ENCODE peak calls at places on chromosomes 7 and 10, in four cellular contexts. One of them, this sample, is unnamed.

GRCh38 chr10:92567952-92568600 is 5.8 kb downstream of the IDE start:
- DNase-seq in spleen: no peak
- DNase-seq in ascending aorta: no peak
- DNase-seq in CD8-positive, alpha-beta T cell: no peak
- DNase-seq in this sample: no peak

GRCh38 chr7:107838024-107838423 is 35.0 kb upstream of the SLC26A3 start:
- DNase-seq in spleen: no peak
- DNase-seq in ascending aorta: no peak
- DNase-seq in CD8-positive, alpha-beta T cell: no peak
- DNase-seq in this sample: no peak

GRCh38 chr10:80382989-80383388 is 25.4 kb upstream of the PRXL2A start:
- DNase-seq in spleen: no peak
- DNase-seq in ascending aorta: no peak
- DNase-seq in CD8-positive, alpha-beta T cell: peak
- DNase-seq in this sample: peak

GRCh38 chr10:15348579-15348978 is 22.5 kb downstream of the FAM171A1 start:
- DNase-seq in spleen: no peak
- DNase-seq in ascending aorta: no peak
- DNase-seq in CD8-positive, alpha-beta T cell: no peak
- DNase-seq in this sample: peak

GRCh38 chr7:55005241-55005836 is 13.5 kb upstream of the EGFR start:
- DNase-seq in spleen: no peak
- DNase-seq in ascending aorta: no peak
- DNase-seq in CD8-positive, alpha-beta T cell: no peak
- DNase-seq in this sample: peak

GRCh38 chr7:87339373-87339897 is 6.0 kb upstream of the CROT start:
- DNase-seq in spleen: no peak
- DNase-seq in ascending aorta: no peak
- DNase-seq in CD8-positive, alpha-beta T cell: no peak
- DNase-seq in this sample: no peak

GRCh38 chr10:70786799-70787415 is 1.7 kb upstream of the TBATA start:
- DNase-seq in spleen: no peak
- DNase-seq in ascending aorta: no peak
- DNase-seq in CD8-positive, alpha-beta T cell: no peak
- DNase-seq in this sample: peak

GRCh38 chr10:99123851-99124250 is 111.8 kb downstream of the HPSE2 start:
- DNase-seq in spleen: no peak
- DNase-seq in ascending aorta: no peak
- DNase-seq in CD8-positive, alpha-beta T cell: no peak
- DNase-seq in this sample: no peak

GRCh38 chr10:11335167-11335652 is 276.2 kb downstream of the USP6NL start:
- DNase-seq in spleen: peak
- DNase-seq in ascending aorta: no peak
- DNase-seq in CD8-positive, alpha-beta T cell: no peak
- DNase-seq in this sample: no peak

GRCh38 chr10:11988924-11989323 is 53.7 kb downstream of the UPF2 start:
- DNase-seq in spleen: no peak
- DNase-seq in ascending aorta: no peak
- DNase-seq in CD8-positive, alpha-beta T cell: no peak
- DNase-seq in this sample: no peak

GRCh38 chr10:33901166-33901565 is 566.7 kb upstream of the NRP1 start:
- DNase-seq in spleen: no peak
- DNase-seq in ascending aorta: no peak
- DNase-seq in CD8-positive, alpha-beta T cell: no peak
- DNase-seq in this sample: peak

GRCh38 chr10:60384708-60385398 is 4.8 kb downstream of the ANK3 start:
- DNase-seq in spleen: no peak
- DNase-seq in ascending aorta: no peak
- DNase-seq in CD8-positive, alpha-beta T cell: no peak
- DNase-seq in this sample: peak

GRCh38 chr10:17025444-17026295 is 103.9 kb downstream of the CUBN start:
- DNase-seq in spleen: no peak
- DNase-seq in ascending aorta: peak
- DNase-seq in CD8-positive, alpha-beta T cell: peak
- DNase-seq in this sample: peak

GRCh38 chr7:135270577-135271254 is 37.1 kb downstream of the STRA8 start:
- DNase-seq in spleen: no peak
- DNase-seq in ascending aorta: no peak
- DNase-seq in CD8-positive, alpha-beta T cell: no peak
- DNase-seq in this sample: no peak

GRCh38 chr10:26737730-26738129 is 40.2 kb downstream of the PDSS1 start:
- DNase-seq in spleen: no peak
- DNase-seq in ascending aorta: no peak
- DNase-seq in CD8-positive, alpha-beta T cell: no peak
- DNase-seq in this sample: peak

GRCh38 chr10:26741368-26741767 is 43.9 kb downstream of the PDSS1 start:
- DNase-seq in spleen: no peak
- DNase-seq in ascending aorta: no peak
- DNase-seq in CD8-positive, alpha-beta T cell: no peak
- DNase-seq in this sample: no peak

GRCh38 chr10:26738354-26738753 is 40.9 kb downstream of the PDSS1 start:
- DNase-seq in spleen: no peak
- DNase-seq in ascending aorta: no peak
- DNase-seq in CD8-positive, alpha-beta T cell: no peak
- DNase-seq in this sample: no peak

GRCh38 chr10:26735435-26735834 is 37.9 kb downstream of the PDSS1 start:
- DNase-seq in spleen: no peak
- DNase-seq in ascending aorta: no peak
- DNase-seq in CD8-positive, alpha-beta T cell: no peak
- DNase-seq in this sample: no peak

GRCh38 chr10:26739087-26739631 is 41.7 kb downstream of the PDSS1 start:
- DNase-seq in spleen: no peak
- DNase-seq in ascending aorta: no peak
- DNase-seq in CD8-positive, alpha-beta T cell: no peak
- DNase-seq in this sample: no peak
- H3K4me3 ChIP-seq in spleen: no peak
- H3K4me3 ChIP-seq in ascending aorta: no peak
- H3K4me3 ChIP-seq in CD8-positive, alpha-beta T cell: no peak
- H3K4me3 ChIP-seq in this sample: no peak

GRCh38 chr7:37341033-37341630 is 107.5 kb downstream of the ELMO1 start:
- DNase-seq in spleen: no peak
- DNase-seq in ascending aorta: no peak
- DNase-seq in CD8-positive, alpha-beta T cell: no peak
- DNase-seq in this sample: no peak
- H3K4me3 ChIP-seq in spleen: no peak
- H3K4me3 ChIP-seq in ascending aorta: no peak
- H3K4me3 ChIP-seq in CD8-positive, alpha-beta T cell: no peak
- H3K4me3 ChIP-seq in this sample: no peak

DNA sequence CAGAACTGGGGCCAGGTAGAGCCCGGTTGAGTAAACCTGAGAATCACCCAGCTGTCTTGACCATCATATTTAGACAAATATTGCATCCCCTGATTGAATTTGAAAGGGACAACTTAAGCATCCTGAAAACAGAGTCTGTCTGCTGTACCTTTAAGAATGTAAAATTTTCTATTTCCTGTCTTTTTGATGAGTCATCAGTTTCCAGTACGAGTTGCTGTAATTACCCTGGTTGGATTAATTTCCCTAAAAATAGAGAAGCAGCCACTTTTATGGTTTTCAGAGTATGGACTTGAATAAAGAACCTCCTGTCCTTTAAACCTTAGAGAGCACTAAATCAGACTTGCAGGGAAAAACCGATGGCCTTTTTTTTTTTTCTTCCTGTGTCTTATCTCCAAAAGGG is 164.6 kb upstream of the SH2B2 start:
- DNase-seq in spleen: no peak
- DNase-seq in ascending aorta: no peak
- DNase-seq in CD8-positive, alpha-beta T cell: no peak
- DNase-seq in this sample: peak
- H3K4me3 ChIP-seq in spleen: no peak
- H3K4me3 ChIP-seq in ascending aorta: no peak
- H3K4me3 ChIP-seq in CD8-positive, alpha-beta T cell: no peak
- H3K4me3 ChIP-seq in this sample: no peak

DNA sequence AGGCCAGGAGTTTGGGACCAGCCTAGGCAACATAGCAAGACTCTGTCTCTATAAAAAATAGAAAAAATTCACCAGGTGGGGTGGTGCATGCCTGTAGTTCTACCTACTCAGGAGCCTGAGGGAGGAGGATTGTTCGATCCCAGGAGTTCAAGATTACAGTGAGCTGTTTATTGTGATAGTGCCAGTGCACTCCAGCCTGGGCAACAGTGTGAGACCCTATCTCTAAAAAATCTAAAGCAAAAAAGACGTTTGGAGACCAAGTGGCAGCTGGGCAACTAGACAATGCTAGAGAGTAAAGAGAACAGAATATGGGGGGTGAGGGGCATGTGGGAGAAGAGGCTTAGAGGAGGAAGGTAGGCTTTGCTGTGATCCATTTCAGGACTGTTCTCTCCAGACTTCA is 1.4 kb downstream of the PDSS1 start:
- DNase-seq in spleen: no peak
- DNase-seq in ascending aorta: no peak
- DNase-seq in CD8-positive, alpha-beta T cell: no peak
- DNase-seq in this sample: no peak
- H3K4me3 ChIP-seq in spleen: no peak
- H3K4me3 ChIP-seq in ascending aorta: peak
- H3K4me3 ChIP-seq in CD8-positive, alpha-beta T cell: no peak
- H3K4me3 ChIP-seq in this sample: no peak

GRCh38 chr7:157423886-157424565 is 87.2 kb downstream of the DNAJB6 start:
- DNase-seq in spleen: no peak
- DNase-seq in ascending aorta: no peak
- DNase-seq in CD8-positive, alpha-beta T cell: no peak
- DNase-seq in this sample: no peak

GRCh38 chr7:157422279-157422678 is 85.5 kb downstream of the DNAJB6 start:
- DNase-seq in spleen: no peak
- DNase-seq in ascending aorta: no peak
- DNase-seq in CD8-positive, alpha-beta T cell: no peak
- DNase-seq in this sample: no peak

GRCh38 chr7:157425137-157425731 is 88.4 kb downstream of the DNAJB6 start:
- DNase-seq in spleen: no peak
- DNase-seq in ascending aorta: no peak
- DNase-seq in CD8-positive, alpha-beta T cell: no peak
- DNase-seq in this sample: no peak

GRCh38 chr7:157425761-157426160 is 89.0 kb downstream of the DNAJB6 start:
- DNase-seq in spleen: peak
- DNase-seq in ascending aorta: no peak
- DNase-seq in CD8-positive, alpha-beta T cell: no peak
- DNase-seq in this sample: no peak

GRCh38 chr7:157423348-157423747 is 86.5 kb downstream of the DNAJB6 start:
- DNase-seq in spleen: no peak
- DNase-seq in ascending aorta: no peak
- DNase-seq in CD8-positive, alpha-beta T cell: no peak
- DNase-seq in this sample: no peak
- H3K4me3 ChIP-seq in spleen: no peak
- H3K4me3 ChIP-seq in ascending aorta: no peak
- H3K4me3 ChIP-seq in CD8-positive, alpha-beta T cell: no peak
- H3K4me3 ChIP-seq in this sample: no peak

GRCh38 chr10:132419631-132420468 is 22.9 kb downstream of the PWWP2B start:
- DNase-seq in spleen: peak
- DNase-seq in ascending aorta: no peak
- DNase-seq in CD8-positive, alpha-beta T cell: no peak
- DNase-seq in this sample: no peak

GRCh38 chr10:132421377-132422168 is 24.6 kb downstream of the PWWP2B start:
- DNase-seq in spleen: peak
- DNase-seq in ascending aorta: peak
- DNase-seq in CD8-positive, alpha-beta T cell: no peak
- DNase-seq in this sample: peak

GRCh38 chr10:132422169-132422691 is 25.2 kb downstream of the PWWP2B start:
- DNase-seq in spleen: peak
- DNase-seq in ascending aorta: no peak
- DNase-seq in CD8-positive, alpha-beta T cell: no peak
- DNase-seq in this sample: no peak

GRCh38 chr10:132418520-132419416 is 21.8 kb downstream of the PWWP2B start:
- DNase-seq in spleen: peak
- DNase-seq in ascending aorta: no peak
- DNase-seq in CD8-positive, alpha-beta T cell: no peak
- DNase-seq in this sample: no peak

GRCh38 chr10:132420469-132421376 is 23.7 kb downstream of the PWWP2B start:
- DNase-seq in spleen: peak
- DNase-seq in ascending aorta: no peak
- DNase-seq in CD8-positive, alpha-beta T cell: no peak
- DNase-seq in this sample: no peak
- H3K4me3 ChIP-seq in spleen: no peak
- H3K4me3 ChIP-seq in ascending aorta: peak
- H3K4me3 ChIP-seq in CD8-positive, alpha-beta T cell: no peak
- H3K4me3 ChIP-seq in this sample: no peak

GRCh38 chr10:77711683-77712049 is 74.1 kb upstream of the KCNMA1 start:
- DNase-seq in spleen: no peak
- DNase-seq in ascending aorta: no peak
- DNase-seq in CD8-positive, alpha-beta T cell: no peak
- DNase-seq in this sample: no peak
- H3K4me3 ChIP-seq in spleen: no peak
- H3K4me3 ChIP-seq in ascending aorta: peak
- H3K4me3 ChIP-seq in CD8-positive, alpha-beta T cell: no peak
- H3K4me3 ChIP-seq in this sample: no peak

GRCh38 chr7:98879989-98880337 is 1.6 kb downstream of the TRRAP start:
- DNase-seq in spleen: no peak
- DNase-seq in ascending aorta: no peak
- DNase-seq in CD8-positive, alpha-beta T cell: no peak
- DNase-seq in this sample: no peak
- H3K4me3 ChIP-seq in spleen: peak
- H3K4me3 ChIP-seq in ascending aorta: peak
- H3K4me3 ChIP-seq in CD8-positive, alpha-beta T cell: peak
- H3K4me3 ChIP-seq in this sample: peak

This sample was measured in foreskin fibroblast.